ENCODE peak calls at places on chromosomes 5 and 9, in five cellular contexts. H is sigmoid colon, D is ovary, A is H1, Y is A549. B is an unnamed sample.

GRCh38 chr5:113059232-113059805 is 82.7 kb downstream of the DCP2 start:
- DNase-seq in D (peak), H (no peak), Y (no peak), A (no peak), B (no peak)

GRCh38 chr5:13659391-13659790 is 285.1 kb downstream of the DNAH5 start:
- DNase-seq in H (no peak), Y (no peak), A (no peak), D (no peak), B (no peak)

GRCh38 chr9:88523056-88523455 is 11.9 kb upstream of the NXNL2 start:
- DNase-seq in H (no peak), D (no peak), Y (no peak), A (no peak), B (no peak)

GRCh38 chr5:27911216-27911615 is 872.8 kb upstream of the CDH9 start:
- DNase-seq in A (no peak), D (no peak), H (no peak), Y (no peak), B (no peak)

GRCh38 chr5:39215857-39216256 is 3.5 kb downstream of the FYB1 start:
- DNase-seq in A (no peak), D (no peak), H (no peak), Y (no peak), B (no peak)

GRCh38 chr5:133289686-133290367 is 238.0 kb downstream of the HSPA4 start:
- DNase-seq in Y (no peak), A (no peak), H (no peak), D (no peak), B (peak)

GRCh38 chr9:34072868-34073590 is 24.3 kb upstream of the UBAP2 start:
- DNase-seq in D (no peak), A (peak), H (peak), Y (peak), B (peak)

GRCh38 chr9:135612437-135612836 is 26.9 kb downstream of the GLT6D1 start:
- DNase-seq in H (no peak), Y (no peak), A (no peak), D (no peak), B (no peak)

GRCh38 chr5:72523960-72524582 is 16.9 kb upstream of the ZNF366 start:
- DNase-seq in H (no peak), Y (peak), A (no peak), D (no peak), B (peak)

GRCh38 chr5:62578540-62578939 is at the start of gene LRRC70:
- DNase-seq in Y (peak), H (no peak), D (no peak), A (no peak), B (no peak)

GRCh38 chr9:91948061-91948422 is 2.0 kb downstream of the ROR2 start:
- DNase-seq in Y (no peak), H (peak), A (no peak), D (peak), B (peak)

GRCh38 chr5:40442346-40442745 is 237.4 kb upstream of the PTGER4 start:
- DNase-seq in A (no peak), Y (no peak), D (no peak), H (no peak), B (no peak)

GRCh38 chr5:179211076-179211475 is 134.2 kb downstream of the ADAMTS2 start:
- DNase-seq in A (no peak), Y (no peak), H (no peak), D (no peak), B (no peak)

GRCh38 chr9:108125541-108125940 is 636.0 kb upstream of the KLF4 start:
- DNase-seq in Y (no peak), H (no peak), D (no peak), A (peak), B (no peak)

GRCh38 chr9:136110082-136111061 is 8.3 kb downstream of the TMEM250 start:
- DNase-seq in Y (no peak), H (no peak), D (no peak), A (no peak), B (no peak)

GRCh38 chr5:138635708-138636107 is 60.5 kb upstream of the HSPA9 start:
- DNase-seq in D (no peak), A (no peak), H (peak), Y (no peak), B (no peak)

GRCh38 chr5:141603912-141604311 is 14.9 kb downstream of the DIAPH1 start:
- DNase-seq in Y (no peak), H (no peak), D (no peak), A (no peak), B (no peak)

GRCh38 chr5:96816430-96816939 is 8.7 kb upstream of the ERAP1 start:
- DNase-seq in Y (no peak), D (no peak), A (no peak), H (no peak), B (no peak)

GRCh38 chr5:168934186-168934585 is 355.0 kb upstream of the PANK3 start:
- DNase-seq in H (no peak), D (no peak), Y (no peak), A (no peak), B (no peak)

GRCh38 chr9:42388846-42389245 is 205.4 kb downstream of the SPATA31A6 start:
- DNase-seq in D (no peak), H (no peak), A (no peak), Y (no peak), B (no peak)

GRCh38 chr5:132971483-132972435 is 8.3 kb upstream of the AFF4 start:
- DNase-seq in A (no peak), Y (no peak), H (no peak), D (no peak), B (no peak)

GRCh38 chr5:124651663-124652513 is 94.6 kb downstream of the ZNF608 start:
- DNase-seq in H (peak), A (peak), D (peak), Y (peak), B (peak)
- TF ChIP-seq POLR2A in H (no peak), A (peak), D (no peak), Y (peak), B (peak)

DNA sequence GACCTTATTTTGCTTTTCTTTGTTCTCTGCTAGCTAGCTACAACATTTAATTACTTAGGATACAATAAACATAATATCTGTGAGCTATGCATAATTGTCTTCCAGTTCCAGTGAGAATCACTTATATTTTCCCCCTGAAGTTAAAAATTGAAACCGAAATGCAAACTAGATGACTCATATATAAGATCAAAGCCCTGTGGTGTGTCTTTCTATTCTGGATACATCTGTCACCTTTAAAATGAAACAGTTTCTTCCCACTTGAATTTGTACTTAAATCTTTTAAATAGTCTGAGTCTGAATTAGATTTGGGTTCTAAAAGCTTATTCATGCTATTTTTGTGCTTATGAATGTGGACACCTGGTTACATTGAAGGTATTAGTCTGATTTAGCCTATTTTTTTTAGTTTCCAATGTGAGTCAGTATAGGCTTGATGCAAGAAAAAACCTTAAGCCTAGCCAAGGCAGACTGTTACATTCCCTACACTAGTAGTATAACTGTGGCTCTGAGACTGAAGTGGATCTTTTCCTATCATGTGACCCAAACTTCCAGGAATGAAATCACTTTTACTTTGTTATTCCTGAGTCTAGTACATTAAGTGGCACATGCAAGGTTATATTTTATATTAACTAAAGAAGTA is 703.5 kb upstream of the RGMB start:
- DNase-seq in D (no peak), A (no peak), Y (no peak), H (no peak), B (no peak)
- H3K27ac ChIP-seq in D (no peak), A (no peak), Y (no peak), H (no peak), B (no peak)

DNA sequence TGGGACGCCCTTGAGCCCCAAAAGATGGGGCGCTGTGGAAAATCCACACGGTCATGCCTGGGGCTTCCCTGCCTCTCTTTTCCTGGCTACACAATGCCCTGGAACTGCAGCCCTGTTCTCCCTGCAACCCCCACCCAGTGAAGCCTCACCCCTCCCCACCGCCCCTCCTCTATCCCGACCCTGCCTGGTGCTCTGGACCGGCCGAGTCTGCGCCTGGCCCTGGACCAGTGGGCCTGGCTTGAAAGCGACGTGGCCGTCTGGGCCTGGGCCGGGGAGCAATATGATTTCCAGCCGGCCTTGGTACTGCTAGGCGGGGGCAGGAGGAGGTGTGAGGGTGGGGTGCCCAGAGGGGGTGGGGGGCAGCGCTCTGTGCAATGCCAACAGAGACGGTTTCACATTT is 71.0 kb upstream of the RNU6ATAC start:
- DNase-seq in Y (no peak), H (no peak), A (no peak), D (no peak), B (no peak)
- TF ChIP-seq POLR2A in Y (no peak), H (no peak), A (no peak), D (no peak), B (no peak)

DNA sequence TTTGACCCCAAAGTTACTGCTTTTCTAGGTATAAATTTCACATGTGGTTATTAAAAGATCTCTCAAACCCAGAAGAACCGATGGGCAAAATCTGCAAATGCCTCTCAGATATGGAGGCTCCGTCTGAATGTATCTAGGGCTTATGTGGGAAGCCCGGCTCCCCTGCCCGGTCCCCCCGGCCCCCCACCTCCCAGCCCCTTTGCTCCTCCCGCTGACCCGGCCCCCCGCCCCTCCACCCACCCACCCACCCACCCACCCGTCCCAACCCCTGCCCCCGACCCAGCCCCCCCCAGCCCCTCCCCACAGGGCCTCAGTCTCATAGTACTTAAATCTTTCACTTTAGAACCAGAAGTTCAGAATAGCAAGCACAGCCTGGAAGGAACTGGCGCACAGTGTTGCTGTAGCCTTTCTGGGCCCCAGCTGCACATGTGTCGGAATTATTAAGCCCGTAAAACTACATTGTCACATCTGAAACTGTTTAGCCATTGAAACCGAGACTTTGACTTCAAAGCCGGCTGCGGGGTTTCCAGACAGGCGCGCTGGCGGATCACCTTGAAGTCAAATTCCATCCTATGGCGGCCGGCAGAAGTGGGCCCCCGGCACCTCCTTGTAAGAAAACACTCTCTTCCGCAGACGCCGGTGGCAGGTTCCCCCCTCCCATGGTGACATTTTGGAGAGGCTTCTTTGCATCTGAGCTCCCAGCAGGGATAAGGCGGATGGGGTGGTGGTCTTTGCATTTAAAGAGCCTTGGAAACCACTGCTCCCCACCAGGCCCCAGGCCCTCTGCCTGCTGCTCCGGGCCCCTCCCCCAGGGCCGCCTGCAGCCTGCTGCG is 12.8 kb downstream of the NKD2 start:
- DNase-seq in D (no peak), A (no peak), Y (no peak), H (peak), B (no peak)
- H3K27ac ChIP-seq in D (no peak), A (no peak), Y (no peak), H (no peak), B (no peak)